ENCODE peak calls at places on chromosomes 16 and 17, in ten cellular contexts. One of them, this sample, is unnamed.

GRCh38 chr16:4264546-4264945 is 8.3 kb downstream of the TFAP4 start:
- DNase-seq in GM12892: no peak
- DNase-seq in lower leg skin: no peak
- DNase-seq in H54: no peak
- DNase-seq in endothelial cell of umbilical vein: no peak
- DNase-seq in A549: no peak
- DNase-seq in prostate gland: no peak
- DNase-seq in uterus: no peak
- DNase-seq in erythroblast: peak
- DNase-seq in stomach: no peak
- DNase-seq in this sample: no peak

GRCh38 chr16:19680972-19681371 is 37.1 kb downstream of the KNOP1 start:
- DNase-seq in GM12892: no peak
- DNase-seq in lower leg skin: no peak
- DNase-seq in H54: no peak
- DNase-seq in endothelial cell of umbilical vein: no peak
- DNase-seq in A549: no peak
- DNase-seq in prostate gland: no peak
- DNase-seq in uterus: no peak
- DNase-seq in erythroblast: no peak
- DNase-seq in stomach: no peak
- DNase-seq in this sample: no peak

GRCh38 chr16:2035431-2036199 is 8.9 kb downstream of the NHERF2 start:
- DNase-seq in GM12892: no peak
- DNase-seq in lower leg skin: no peak
- DNase-seq in H54: peak
- DNase-seq in endothelial cell of umbilical vein: peak
- DNase-seq in A549: peak
- DNase-seq in prostate gland: no peak
- DNase-seq in uterus: no peak
- DNase-seq in erythroblast: no peak
- DNase-seq in stomach: peak
- DNase-seq in this sample: no peak

GRCh38 chr17:47763913-47764582 is 31.0 kb downstream of the TBX21 start:
- DNase-seq in GM12892: no peak
- DNase-seq in lower leg skin: no peak
- DNase-seq in H54: no peak
- DNase-seq in endothelial cell of umbilical vein: no peak
- DNase-seq in A549: no peak
- DNase-seq in prostate gland: no peak
- DNase-seq in uterus: no peak
- DNase-seq in erythroblast: no peak
- DNase-seq in stomach: no peak
- DNase-seq in this sample: no peak

GRCh38 chr17:41987642-41988041 is 21.0 kb downstream of the CNP start:
- DNase-seq in GM12892: no peak
- DNase-seq in lower leg skin: peak
- DNase-seq in H54: no peak
- DNase-seq in endothelial cell of umbilical vein: no peak
- DNase-seq in A549: no peak
- DNase-seq in prostate gland: no peak
- DNase-seq in uterus: no peak
- DNase-seq in erythroblast: no peak
- DNase-seq in stomach: no peak
- DNase-seq in this sample: no peak

GRCh38 chr17:57948555-57949420 is 6.4 kb downstream of the CUEDC1 start:
- DNase-seq in GM12892: no peak
- DNase-seq in lower leg skin: no peak
- DNase-seq in H54: peak
- DNase-seq in endothelial cell of umbilical vein: peak
- DNase-seq in A549: peak
- DNase-seq in prostate gland: no peak
- DNase-seq in uterus: peak
- DNase-seq in erythroblast: no peak
- DNase-seq in stomach: no peak
- DNase-seq in this sample: no peak

GRCh38 chr16:89484923-89485679 is 5.3 kb downstream of the ANKRD11 start:
- DNase-seq in GM12892: no peak
- DNase-seq in lower leg skin: no peak
- DNase-seq in H54: no peak
- DNase-seq in endothelial cell of umbilical vein: no peak
- DNase-seq in A549: no peak
- DNase-seq in prostate gland: no peak
- DNase-seq in uterus: no peak
- DNase-seq in erythroblast: no peak
- DNase-seq in stomach: no peak
- DNase-seq in this sample: no peak

GRCh38 chr16:47461598-47462266 is 601 bp downstream of the PHKB start:
- DNase-seq in GM12892: no peak
- DNase-seq in lower leg skin: no peak
- DNase-seq in H54: peak
- DNase-seq in endothelial cell of umbilical vein: peak
- DNase-seq in A549: peak
- DNase-seq in prostate gland: peak
- DNase-seq in uterus: no peak
- DNase-seq in erythroblast: peak
- DNase-seq in stomach: no peak
- DNase-seq in this sample: no peak

GRCh38 chr16:84635702-84636101 is 12.6 kb upstream of the KLHL36 start:
- DNase-seq in GM12892: no peak
- DNase-seq in lower leg skin: no peak
- DNase-seq in H54: no peak
- DNase-seq in endothelial cell of umbilical vein: no peak
- DNase-seq in A549: no peak
- DNase-seq in prostate gland: no peak
- DNase-seq in uterus: no peak
- DNase-seq in erythroblast: no peak
- DNase-seq in stomach: no peak
- DNase-seq in this sample: no peak

GRCh38 chr17:82334622-82335394 is 1.2 kb upstream of the SECTM1 start:
- DNase-seq in GM12892: no peak
- DNase-seq in lower leg skin: no peak
- DNase-seq in H54: no peak
- DNase-seq in endothelial cell of umbilical vein: peak
- DNase-seq in A549: no peak
- DNase-seq in prostate gland: peak
- DNase-seq in uterus: no peak
- DNase-seq in erythroblast: peak
- DNase-seq in stomach: no peak
- DNase-seq in this sample: peak

GRCh38 chr17:44926841-44927525 is 11.7 kb upstream of the GFAP start:
- DNase-seq in GM12892: no peak
- DNase-seq in lower leg skin: no peak
- DNase-seq in H54: no peak
- DNase-seq in endothelial cell of umbilical vein: no peak
- DNase-seq in A549: no peak
- DNase-seq in prostate gland: no peak
- DNase-seq in uterus: no peak
- DNase-seq in erythroblast: no peak
- DNase-seq in stomach: no peak
- DNase-seq in this sample: no peak

GRCh38 chr17:44927696-44928095 is 12.4 kb upstream of the GFAP start:
- DNase-seq in GM12892: no peak
- DNase-seq in lower leg skin: no peak
- DNase-seq in H54: no peak
- DNase-seq in endothelial cell of umbilical vein: no peak
- DNase-seq in A549: no peak
- DNase-seq in prostate gland: no peak
- DNase-seq in uterus: no peak
- DNase-seq in erythroblast: no peak
- DNase-seq in stomach: no peak
- DNase-seq in this sample: no peak

GRCh38 chr17:44928136-44928535 is 12.8 kb upstream of the GFAP start:
- DNase-seq in GM12892: no peak
- DNase-seq in lower leg skin: no peak
- DNase-seq in H54: no peak
- DNase-seq in endothelial cell of umbilical vein: no peak
- DNase-seq in A549: no peak
- DNase-seq in prostate gland: no peak
- DNase-seq in uterus: no peak
- DNase-seq in erythroblast: no peak
- DNase-seq in stomach: no peak
- DNase-seq in this sample: no peak

GRCh38 chr17:44924107-44924544 is 8.8 kb upstream of the GFAP start:
- DNase-seq in GM12892: no peak
- DNase-seq in lower leg skin: no peak
- DNase-seq in H54: no peak
- DNase-seq in endothelial cell of umbilical vein: no peak
- DNase-seq in A549: no peak
- DNase-seq in prostate gland: no peak
- DNase-seq in uterus: no peak
- DNase-seq in erythroblast: no peak
- DNase-seq in stomach: no peak
- DNase-seq in this sample: peak

GRCh38 chr17:44925731-44926697 is 10.7 kb upstream of the GFAP start:
- DNase-seq in GM12892: no peak
- DNase-seq in lower leg skin: no peak
- DNase-seq in H54: no peak
- DNase-seq in endothelial cell of umbilical vein: no peak
- DNase-seq in A549: no peak
- DNase-seq in prostate gland: no peak
- DNase-seq in uterus: no peak
- DNase-seq in erythroblast: no peak
- DNase-seq in stomach: no peak
- DNase-seq in this sample: no peak
- TF ChIP-seq POLR2A in GM12892: peak
- TF ChIP-seq POLR2A in lower leg skin: no peak
- TF ChIP-seq POLR2A in H54: no peak
- TF ChIP-seq POLR2A in endothelial cell of umbilical vein: no peak
- TF ChIP-seq POLR2A in A549: no peak
- TF ChIP-seq POLR2A in prostate gland: no peak
- TF ChIP-seq POLR2A in uterus: no peak
- TF ChIP-seq POLR2A in erythroblast: no peak
- TF ChIP-seq POLR2A in stomach: no peak
- TF ChIP-seq POLR2A in this sample: no peak

GRCh38 chr17:50547035-50547735 is at the start of gene SPATA20:
- DNase-seq in GM12892: peak
- DNase-seq in lower leg skin: peak
- DNase-seq in H54: peak
- DNase-seq in endothelial cell of umbilical vein: peak
- DNase-seq in A549: peak
- DNase-seq in prostate gland: peak
- DNase-seq in uterus: peak
- DNase-seq in erythroblast: peak
- DNase-seq in stomach: peak
- DNase-seq in this sample: peak
- TF ChIP-seq POLR2A in GM12892: peak
- TF ChIP-seq POLR2A in lower leg skin: no peak
- TF ChIP-seq POLR2A in H54: peak
- TF ChIP-seq POLR2A in endothelial cell of umbilical vein: peak
- TF ChIP-seq POLR2A in A549: peak
- TF ChIP-seq POLR2A in prostate gland: peak
- TF ChIP-seq POLR2A in uterus: peak
- TF ChIP-seq POLR2A in erythroblast: peak
- TF ChIP-seq POLR2A in stomach: no peak
- TF ChIP-seq POLR2A in this sample: peak

DNA sequence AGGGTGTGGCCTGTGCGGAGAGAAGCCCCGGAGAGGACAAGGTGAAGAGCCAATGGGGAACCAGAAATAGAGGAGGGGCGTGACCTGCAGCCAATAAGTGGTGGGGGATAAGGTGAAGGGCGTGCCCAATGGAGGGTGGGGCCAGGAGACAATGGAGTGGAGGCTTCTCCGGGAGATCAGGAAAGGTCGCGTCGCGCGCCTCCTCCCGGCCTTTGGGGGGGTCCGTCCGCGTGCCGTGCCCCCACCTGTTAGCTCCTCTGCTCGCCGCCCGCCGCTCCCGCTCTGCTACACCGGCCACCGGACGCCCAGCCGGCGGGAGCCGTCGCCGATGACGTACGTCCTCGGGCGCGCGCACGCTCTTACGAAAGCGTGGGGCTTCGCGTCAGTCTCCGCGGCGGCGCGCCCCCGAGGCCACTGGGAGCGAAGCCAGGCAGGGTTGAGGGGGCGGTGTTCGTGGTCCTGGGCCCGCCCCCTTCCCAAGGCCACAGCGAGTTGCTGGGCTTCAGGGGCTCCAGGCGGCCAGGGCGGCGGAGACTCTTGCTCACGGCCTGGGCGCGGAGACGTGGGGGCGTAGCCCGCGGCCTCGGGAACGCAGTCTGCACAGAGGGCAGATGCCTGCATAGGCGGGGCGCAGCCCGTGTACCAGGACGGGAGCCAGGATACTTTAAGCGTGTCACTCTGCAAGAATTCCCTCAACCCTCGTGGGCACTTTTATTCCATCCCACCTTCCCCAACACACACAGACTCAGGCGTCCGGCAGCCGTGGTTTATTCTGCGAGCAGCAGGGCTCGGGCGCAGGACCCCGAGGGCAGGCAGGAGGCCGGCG is at the start of gene MATCAP1:
- DNase-seq in GM12892: peak
- DNase-seq in lower leg skin: peak
- DNase-seq in H54: peak
- DNase-seq in endothelial cell of umbilical vein: peak
- DNase-seq in A549: peak
- DNase-seq in prostate gland: peak
- DNase-seq in uterus: peak
- DNase-seq in erythroblast: peak
- DNase-seq in stomach: peak
- DNase-seq in this sample: peak
- TF ChIP-seq POLR2A in GM12892: no peak
- TF ChIP-seq POLR2A in lower leg skin: no peak
- TF ChIP-seq POLR2A in H54: peak
- TF ChIP-seq POLR2A in endothelial cell of umbilical vein: peak
- TF ChIP-seq POLR2A in A549: peak
- TF ChIP-seq POLR2A in prostate gland: peak
- TF ChIP-seq POLR2A in uterus: peak
- TF ChIP-seq POLR2A in erythroblast: peak
- TF ChIP-seq POLR2A in stomach: no peak
- TF ChIP-seq POLR2A in this sample: peak

DNA sequence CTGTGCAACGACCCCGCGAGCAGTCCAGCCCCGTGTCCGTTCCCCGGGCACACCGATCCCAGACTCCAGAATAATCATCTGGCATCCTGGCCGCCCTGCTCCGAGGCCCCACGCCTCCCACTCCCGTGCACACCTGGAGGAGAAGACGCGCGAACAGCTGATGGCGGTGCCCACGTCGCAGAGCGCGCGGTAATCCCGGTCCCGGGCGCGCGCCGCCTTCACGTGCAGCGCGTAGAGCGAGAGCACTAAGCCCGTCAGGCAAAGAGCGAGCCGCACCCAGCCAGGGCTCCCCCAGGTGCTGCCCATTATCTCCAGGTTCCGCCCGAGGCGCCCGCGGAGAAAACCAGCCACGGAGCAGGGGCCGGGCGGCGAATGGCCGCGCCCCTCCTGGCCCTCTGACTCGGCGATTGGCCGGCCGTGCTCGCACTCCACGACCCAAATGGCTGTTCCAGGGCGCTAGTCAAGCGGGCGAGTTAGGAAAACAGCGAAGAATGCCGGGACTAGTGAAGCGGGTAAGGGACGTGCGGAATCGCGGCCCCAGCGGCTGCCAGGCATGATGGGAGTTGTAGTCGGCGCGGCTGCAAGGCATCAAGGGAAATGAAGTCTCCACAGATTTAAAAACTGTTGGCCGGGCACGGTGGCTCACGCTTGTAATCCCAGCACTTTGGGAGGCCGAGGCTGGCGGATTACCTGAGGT is at the start of gene VKORC1:
- DNase-seq in GM12892: peak
- DNase-seq in lower leg skin: peak
- DNase-seq in H54: peak
- DNase-seq in endothelial cell of umbilical vein: peak
- DNase-seq in A549: peak
- DNase-seq in prostate gland: peak
- DNase-seq in uterus: peak
- DNase-seq in erythroblast: peak
- DNase-seq in stomach: peak
- DNase-seq in this sample: peak
- TF ChIP-seq POLR2A in GM12892: peak
- TF ChIP-seq POLR2A in lower leg skin: no peak
- TF ChIP-seq POLR2A in H54: peak
- TF ChIP-seq POLR2A in endothelial cell of umbilical vein: peak
- TF ChIP-seq POLR2A in A549: peak
- TF ChIP-seq POLR2A in prostate gland: peak
- TF ChIP-seq POLR2A in uterus: peak
- TF ChIP-seq POLR2A in erythroblast: peak
- TF ChIP-seq POLR2A in stomach: no peak
- TF ChIP-seq POLR2A in this sample: peak

This sample was measured in Peyer's patch.